ENCODE peak calls at places on chromosome 3, in four cellular contexts. N is AML-193; O is Kasumi-1; S is activated CD4-positive, alpha-beta T cell treated with anti-CD3 and anti-CD28 coated beads, Interleukin-2, amount 10 ng/mL, durations not matched to agents 7 days and 5 days. T is an unnamed sample.
A peak's percentile ranks its signal among the peaks of the same experiment; 100 is the strongest.

GRCh38 chr3:40701016-40701588 is 176.3 kb downstream of the ZNF621 start:
- DNase-seq in S (no peak), O (no peak), N (no peak), T (no peak)

GRCh38 chr3:123110953-123111615 is 44.3 kb downstream of the PDIA5 start:
- DNase-seq in S (no peak), O (no peak), N (no peak), T (no peak)

GRCh38 chr3:51386159-51386851 is 1.2 kb downstream of the MANF start:
- DNase-seq in O (peak; percentile 27), S (no peak), N (no peak), T (no peak)

GRCh38 chr3:49199244-49199899 is 28.0 kb downstream of the KLHDC8B start:
- DNase-seq in O (no peak), N (no peak), S (no peak), T (no peak)

GRCh38 chr3:73459711-73460110 is 165.0 kb downstream of the PDZRN3 start:
- DNase-seq in N (no peak), S (no peak), O (no peak), T (no peak)

GRCh38 chr3:107979538-107979937 is 111.3 kb downstream of the CD47 start:
- DNase-seq in N (no peak), O (no peak), S (no peak), T (no peak)

GRCh38 chr3:45795882-45796765 is at the start of gene SLC6A20:
- DNase-seq in O (no peak), S (no peak), N (no peak), T (no peak)

GRCh38 chr3:192915306-192915705 is 2.4 kb downstream of the MB21D2 start:
- DNase-seq in S (no peak), O (peak; percentile 40), N (no peak), T (peak; percentile 19)

GRCh38 chr3:152257246-152258074 is 11.3 kb upstream of the MBNL1 start:
- DNase-seq in N (peak; percentile 92), O (peak; percentile 68), S (no peak), T (no peak)

GRCh38 chr3:38131621-38132369 is 5.1 kb downstream of the ACAA1 start:
- DNase-seq in S (no peak), N (peak; percentile 49), O (peak; percentile 60), T (peak; percentile 56)

GRCh38 chr3:169865176-169865800 is 4.4 kb downstream of the LRRC31 start:
- DNase-seq in S (no peak), N (peak; percentile 63), O (peak; percentile 49), T (no peak)

GRCh38 chr3:177800565-177800964 is 603.3 kb upstream of the TBL1XR1 start:
- DNase-seq in N (no peak), O (no peak), S (no peak), T (no peak)

GRCh38 chr3:149486726-149487125 is 12.2 kb downstream of the TM4SF4 start:
- DNase-seq in S (no peak), O (no peak), N (no peak), T (no peak)

GRCh38 chr3:100040446-100040845 is 73.9 kb downstream of the FILIP1L start:
- DNase-seq in N (no peak), O (no peak), S (no peak), T (no peak)

GRCh38 chr3:154976072-154976983 is 103.8 kb upstream of the MME start:
- DNase-seq in O (no peak), S (no peak), N (no peak), T (no peak)

GRCh38 chr3:120816728-120817127 is 74.2 kb downstream of the GTF2E1 start:
- DNase-seq in S (no peak), N (no peak), O (no peak), T (no peak)

GRCh38 chr3:61682671-61683408 is 121.5 kb downstream of the PTPRG start:
- DNase-seq in O (no peak), N (no peak), S (no peak), T (no peak)

GRCh38 chr3:132549890-132550578 is 47.0 kb upstream of the ACKR4 start:
- DNase-seq in S (no peak), O (peak; percentile 17), N (peak; percentile 14), T (no peak)

GRCh38 chr3:56357266-56357665 is 111.0 kb downstream of the ERC2 start:
- DNase-seq in N (no peak), S (no peak), O (no peak), T (peak; percentile 11)

GRCh38 chr3:177824190-177824786 is 627.0 kb upstream of the TBL1XR1 start:
- DNase-seq in S (no peak), O (no peak), N (no peak), T (no peak)

GRCh38 chr3:190000187-190000860 is 120.4 kb downstream of the P3H2 start:
- DNase-seq in S (no peak), O (no peak), N (no peak), T (no peak)

T was measured in HEK293T.